ENCODE peak calls at places on chromosomes 5 and 9, in six cellular contexts. T, G, X, B, M and K are unnamed samples.

GRCh38 chr9:17760250-17760649 is 181.4 kb downstream of the SH3GL2 start:
- DNase-seq in T (no peak), G (no peak), X (no peak), B (no peak), M (no peak), K (no peak)

GRCh38 chr9:123397975-123398374 is 42.0 kb downstream of the CRB2 start:
- DNase-seq in T (no peak), G (no peak), X (no peak), B (no peak), M (no peak), K (no peak)

GRCh38 chr9:110443146-110443877 is 105.6 kb upstream of the TXNDC8 start:
- DNase-seq in T (no peak), G (no peak), X (no peak), B (no peak), M (peak; percentile 86), K (no peak)

GRCh38 chr9:134922066-134922931 is 4.6 kb upstream of the FCN1 start:
- DNase-seq in T (no peak), G (no peak), X (no peak), B (no peak), M (peak; percentile 21), K (no peak)

GRCh38 chr9:89929721-89930480 is 325.1 kb downstream of the GADD45G start:
- DNase-seq in T (peak; percentile 33), G (no peak), X (no peak), B (no peak), M (peak; percentile 15), K (no peak)

GRCh38 chr5:157870837-157871834 is 12.2 kb upstream of the CLINT1 start:
- DNase-seq in T (no peak), G (no peak), X (no peak), B (no peak), M (peak; percentile 69), K (no peak)

GRCh38 chr5:39016587-39017275 is 57.5 kb downstream of the RICTOR start:
- DNase-seq in T (no peak), G (no peak), X (no peak), B (no peak), M (no peak), K (no peak)

GRCh38 chr9:4096121-4096520 is 203.7 kb downstream of the GLIS3 start:
- DNase-seq in T (no peak), G (no peak), X (no peak), B (no peak), M (no peak), K (no peak)

GRCh38 chr5:53089481-53089976 is 20.0 kb downstream of the MOCS2 start:
- DNase-seq in T (no peak), G (no peak), X (no peak), B (no peak), M (peak; percentile 12), K (no peak)
- H3K4me1 ChIP-seq in T (no peaks in the 10 kb centered on the region), G (peaks cover 4% of the 10 kb centered on the region), X (peaks cover 6% of the 10 kb centered on the region), B (no peaks in the 10 kb centered on the region), M (no peaks in the 10 kb centered on the region), K (no peaks in the 10 kb centered on the region)

GRCh38 chr5:14738050-14738449 is 73.5 kb downstream of the OTULIN start:
- DNase-seq in T (no peak), G (no peak), X (no peak), B (no peak), M (no peak), K (no peak)

GRCh38 chr5:14734382-14734781 is 69.9 kb downstream of the OTULIN start:
- DNase-seq in T (no peak), G (no peak), X (no peak), B (no peak), M (no peak), K (no peak)

GRCh38 chr5:14733661-14734060 is 69.1 kb downstream of the OTULIN start:
- DNase-seq in T (no peak), G (no peak), X (no peak), B (no peak), M (no peak), K (no peak)

GRCh38 chr5:14737309-14737708 is 72.8 kb downstream of the OTULIN start:
- DNase-seq in T (no peak), G (no peak), X (no peak), B (no peak), M (no peak), K (no peak)

DNA sequence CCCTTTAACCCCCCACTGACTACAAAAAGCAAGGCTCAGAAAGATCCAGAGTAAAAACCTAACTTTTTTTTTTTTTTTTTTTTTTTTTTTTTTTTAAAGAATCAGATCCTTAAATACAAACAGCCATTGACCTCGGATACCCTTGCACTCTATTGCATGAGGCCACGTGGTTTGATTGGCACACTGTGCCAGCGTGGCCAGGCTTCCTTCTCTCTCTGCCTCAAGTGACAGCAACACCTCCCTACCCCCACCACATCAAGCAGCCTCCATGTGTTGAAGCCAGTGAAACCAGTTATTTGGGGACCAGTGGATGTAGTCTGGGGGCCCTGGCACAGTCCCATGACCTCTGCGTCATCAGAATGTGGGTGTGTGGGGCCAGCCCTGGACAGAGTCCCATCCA is 71.4 kb downstream of the OTULIN start:
- DNase-seq in T (no peak), G (no peak), X (no peak), B (no peak), M (no peak), K (no peak)
- H3K4me1 ChIP-seq in T (no peaks in the 10 kb centered on the region), G (no peaks in the 10 kb centered on the region), X (no peaks in the 10 kb centered on the region), B (no peaks in the 10 kb centered on the region), M (peaks cover 8% of the 10 kb centered on the region), K (no peaks in the 10 kb centered on the region)

GRCh38 chr5:134550271-134551214 is 25.1 kb downstream of the JADE2 start:
- DNase-seq in T (no peak), G (no peak), X (no peak), B (no peak), M (no peak), K (no peak)

GRCh38 chr5:134549714-134550113 is 24.2 kb downstream of the JADE2 start:
- DNase-seq in T (no peak), G (no peak), X (no peak), B (no peak), M (peak; percentile 39), K (no peak)

GRCh38 chr5:134547999-134548626 is 22.6 kb downstream of the JADE2 start:
- DNase-seq in T (no peak), G (no peak), X (no peak), B (no peak), M (no peak), K (no peak)

GRCh38 chr5:134545070-134545868 is 19.8 kb downstream of the JADE2 start:
- DNase-seq in T (peak; percentile 86), G (peak; percentile 79), X (no peak), B (no peak), M (peak; percentile 81), K (no peak)

DNA sequence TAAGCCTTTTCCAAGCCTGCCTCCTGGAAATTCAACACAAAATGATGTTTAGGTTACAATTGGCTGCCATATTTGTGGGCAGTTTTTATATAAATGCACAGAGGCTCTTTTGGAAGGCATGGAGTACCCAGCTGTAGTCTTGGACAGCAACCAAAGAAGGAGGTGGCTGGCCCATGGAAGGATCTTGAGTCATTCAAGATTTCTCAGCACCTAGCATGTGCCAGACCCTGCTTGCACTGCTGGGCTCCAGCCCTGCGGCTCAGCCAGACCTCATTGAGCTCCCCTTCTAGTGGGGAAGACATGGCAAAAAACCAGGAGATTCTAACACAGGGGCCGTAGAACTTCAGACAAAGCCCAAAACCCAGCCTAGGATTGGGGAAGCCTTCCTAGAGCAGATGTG is 22.1 kb downstream of the JADE2 start:
- DNase-seq in T (peak; percentile 53), G (no peak), X (no peak), B (no peak), M (peak; percentile 88), K (no peak)
- H3K4me1 ChIP-seq in T (peaks cover 34% of the 10 kb centered on the region), G (peaks cover 26% of the 10 kb centered on the region), X (peaks cover 29% of the 10 kb centered on the region), B (peaks cover 3% of the 10 kb centered on the region), M (no peaks in the 10 kb centered on the region), K (peaks cover 61% of the 10 kb centered on the region)

DNA sequence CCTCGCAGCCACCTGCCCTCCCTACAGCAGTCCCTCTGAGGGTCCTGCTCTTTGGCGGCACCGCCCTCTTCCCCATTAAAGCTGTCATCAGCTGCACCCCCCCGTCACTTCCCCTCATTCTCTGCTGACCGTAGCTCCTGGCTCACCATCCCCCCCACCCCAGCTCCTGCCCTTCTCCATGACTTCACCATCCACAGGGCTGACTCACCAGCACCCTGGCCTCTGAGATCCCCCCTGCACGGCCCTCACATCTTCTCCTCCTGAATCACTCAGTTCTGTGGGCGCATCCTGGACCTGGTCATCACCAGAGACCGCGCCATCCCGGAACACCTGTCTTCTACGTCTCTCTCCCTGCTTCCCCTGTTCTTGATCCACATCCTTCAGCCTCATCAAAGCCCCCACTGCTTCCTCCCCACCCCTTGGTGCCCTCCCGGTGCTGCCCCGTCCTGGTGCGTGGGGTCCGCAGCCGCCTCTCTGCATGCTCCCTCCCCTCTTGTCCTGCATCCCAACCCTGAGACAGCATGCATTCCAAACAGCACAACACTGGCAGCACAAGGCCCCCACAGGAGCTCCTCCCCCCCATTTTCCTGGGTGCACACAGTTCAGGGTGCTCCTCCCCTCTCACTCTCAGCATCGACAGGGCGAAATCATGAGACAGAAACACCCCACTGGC is 12.9 kb downstream of the FLT4 start:
- DNase-seq in T (no peak), G (no peak), X (no peak), B (no peak), M (no peak), K (peak; percentile 77)
- H3K4me1 ChIP-seq in T (no peaks in the 10 kb centered on the region), G (no peaks in the 10 kb centered on the region), X (no peaks in the 10 kb centered on the region), B (no peaks in the 10 kb centered on the region), M (peaks cover 4% of the 10 kb centered on the region), K (no peaks in the 10 kb centered on the region)